ENCODE peak calls at places on chromosomes 11 and 22, in five cellular contexts. One of them, this sample, is unnamed.

GRCh38 chr11:118175031-118175531 is 1.4 kb downstream of the SCN2B start:
- DNase-seq in activated naive CD8-positive, alpha-beta T cell treated with anti-CD3 and anti-CD28 coated beads, Interleukin-2, amount 50 U/mL, for 16 hours: no peak
- DNase-seq in NCI-H1048: no peak
- DNase-seq in iris pigment epithelial cell: peak; percentile 45
- DNase-seq in cardiac fibroblast: no peak
- DNase-seq in this sample: peak; percentile 43

GRCh38 chr11:99687320-99687719 is 666.6 kb downstream of the CNTN5 start:
- DNase-seq in activated naive CD8-positive, alpha-beta T cell treated with anti-CD3 and anti-CD28 coated beads, Interleukin-2, amount 50 U/mL, for 16 hours: no peak
- DNase-seq in NCI-H1048: no peak
- DNase-seq in iris pigment epithelial cell: peak; percentile 37
- DNase-seq in cardiac fibroblast: peak; percentile 16
- DNase-seq in this sample: no peak

GRCh38 chr11:78208257-78209165 is 19.8 kb downstream of the USP35 start:
- DNase-seq in activated naive CD8-positive, alpha-beta T cell treated with anti-CD3 and anti-CD28 coated beads, Interleukin-2, amount 50 U/mL, for 16 hours: no peak
- DNase-seq in NCI-H1048: no peak
- DNase-seq in iris pigment epithelial cell: peak; percentile 26
- DNase-seq in cardiac fibroblast: peak; percentile 22
- DNase-seq in this sample: no peak

GRCh38 chr22:37568448-37569008 is 8.2 kb downstream of the CDC42EP1 start:
- DNase-seq in activated naive CD8-positive, alpha-beta T cell treated with anti-CD3 and anti-CD28 coated beads, Interleukin-2, amount 50 U/mL, for 16 hours: no peak
- DNase-seq in NCI-H1048: no peak
- DNase-seq in iris pigment epithelial cell: no peak
- DNase-seq in cardiac fibroblast: no peak
- DNase-seq in this sample: no peak

GRCh38 chr11:109859325-109859724 is 233.9 kb upstream of the ZC3H12C start:
- DNase-seq in activated naive CD8-positive, alpha-beta T cell treated with anti-CD3 and anti-CD28 coated beads, Interleukin-2, amount 50 U/mL, for 16 hours: no peak
- DNase-seq in NCI-H1048: no peak
- DNase-seq in iris pigment epithelial cell: peak; percentile 86
- DNase-seq in cardiac fibroblast: peak; percentile 76
- DNase-seq in this sample: no peak

GRCh38 chr11:75797796-75798195 is 17.2 kb upstream of the UVRAG start:
- DNase-seq in activated naive CD8-positive, alpha-beta T cell treated with anti-CD3 and anti-CD28 coated beads, Interleukin-2, amount 50 U/mL, for 16 hours: no peak
- DNase-seq in NCI-H1048: no peak
- DNase-seq in iris pigment epithelial cell: peak; percentile 15
- DNase-seq in cardiac fibroblast: peak; percentile 37
- DNase-seq in this sample: no peak

GRCh38 chr11:60870276-60870675 is 2.9 kb downstream of the ZP1 start:
- DNase-seq in activated naive CD8-positive, alpha-beta T cell treated with anti-CD3 and anti-CD28 coated beads, Interleukin-2, amount 50 U/mL, for 16 hours: no peak
- DNase-seq in NCI-H1048: no peak
- DNase-seq in iris pigment epithelial cell: no peak
- DNase-seq in cardiac fibroblast: no peak
- DNase-seq in this sample: no peak

GRCh38 chr11:102573851-102574250 is 43.3 kb upstream of the MMP7 start:
- DNase-seq in activated naive CD8-positive, alpha-beta T cell treated with anti-CD3 and anti-CD28 coated beads, Interleukin-2, amount 50 U/mL, for 16 hours: no peak
- DNase-seq in NCI-H1048: no peak
- DNase-seq in iris pigment epithelial cell: no peak
- DNase-seq in cardiac fibroblast: peak; percentile 80
- DNase-seq in this sample: peak; percentile 43